ENCODE peak calls at places on chromosomes 4 and X, in nine cellular contexts. E is brain microvascular endothelial cell, O is upper lobe of left lung, G is hepatocyte, Q is fibroblast of lung, Z is astrocyte of the spinal cord, K is left ventricle myocardium inferior, J is Peyer's patch, F is right lobe of liver. T is an unnamed sample.

GRCh38 chr4:180947421-180947820 is 1295.8 kb upstream of the TENM3 start:
- DNase-seq in E (no peak), O (no peak), G (peak; percentile 24), Q (peak; percentile 28), Z (peak; percentile 24), K (no peak), J (no peak), F (no peak), T (no peak)

GRCh38 chr4:48483006-48483776 is at the start of gene SLC10A4:
- DNase-seq in E (no peak), O (peak; percentile 88), G (peak; percentile 39), Q (no peak), Z (no peak), K (no peak), J (no peak), F (no peak), T (no peak)

GRCh38 chrX:66676413-66676812 is 37.5 kb upstream of the EDA2R start:
- DNase-seq in E (peak; percentile 1), O (no peak), G (no peak), Q (peak; percentile 65), Z (peak; percentile 54), K (no peak), J (no peak), F (no peak), T (no peak)

GRCh38 chr4:1171306-1172227 is 816 bp downstream of the SPON2 start:
- DNase-seq in E (no peak), O (peak; percentile 90), G (no peak), Q (no peak), Z (no peak), K (no peak), J (peak; percentile 45), F (peak; percentile 50), T (no peak)

GRCh38 chr4:73899321-73899720 is 30.1 kb downstream of the CXCL1 start:
- DNase-seq in E (no peak), O (no peak), G (no peak), Q (no peak), Z (no peak), K (no peak), J (no peak), F (no peak), T (no peak)

GRCh38 chr4:85696661-85697060 is 221.7 kb downstream of the ARHGAP24 start:
- DNase-seq in E (no peak), O (no peak), G (no peak), Q (no peak), Z (no peak), K (no peak), J (no peak), F (no peak), T (no peak)

GRCh38 chrX:131827935-131828334 is 195.2 kb upstream of the STK26 start:
- DNase-seq in E (peak; percentile 23), O (no peak), G (no peak), Q (no peak), Z (peak; percentile 20), K (no peak), J (no peak), F (no peak), T (no peak)

GRCh38 chr4:184756399-184756798 is 22.5 kb upstream of the CENPU start:
- DNase-seq in E (no peak), O (no peak), G (peak; percentile 49), Q (peak; percentile 51), Z (peak; percentile 22), K (no peak), J (no peak), F (no peak), T (no peak)

GRCh38 chr4:4320951-4321714 is 31.1 kb downstream of the ZBTB49 start:
- DNase-seq in E (no peak), O (peak; percentile 50), G (no peak), Q (no peak), Z (no peak), K (no peak), J (peak; percentile 6), F (no peak), T (no peak)

GRCh38 chr4:108118505-108118904 is 50.2 kb downstream of the LEF1 start:
- DNase-seq in E (peak; percentile 9), O (no peak), G (peak; percentile 28), Q (no peak), Z (peak; percentile 22), K (no peak), J (no peak), F (no peak), T (no peak)

GRCh38 chr4:142463195-142463594 is 382.9 kb downstream of the INPP4B start:
- DNase-seq in E (no peak), O (no peak), G (no peak), Q (peak; percentile 93), Z (peak; percentile 33), K (no peak), J (no peak), F (no peak), T (no peak)

GRCh38 chr4:67877086-67877485 is 6.7 kb downstream of the TMPRSS11D start:
- DNase-seq in E (no peak), O (no peak), G (no peak), Q (no peak), Z (no peak), K (no peak), J (no peak), F (no peak), T (no peak)

GRCh38 chr4:137960371-137961050 is 281.6 kb downstream of the SLC7A11 start:
- DNase-seq in E (peak; percentile 53), O (no peak), G (no peak), Q (peak; percentile 90), Z (peak; percentile 86), K (no peak), J (no peak), F (no peak), T (no peak)

GRCh38 chrX:25721564-25721963 is 416.6 kb upstream of the MAGEB18 start:
- DNase-seq in E (no peak), O (no peak), G (peak; percentile 11), Q (no peak), Z (peak; percentile 26), K (no peak), J (no peak), F (no peak), T (no peak)

GRCh38 chr4:41525129-41525528 is 12.8 kb upstream of the LIMCH1 start:
- DNase-seq in E (peak; percentile 81), O (peak; percentile 6), G (peak; percentile 12), Q (peak; percentile 99), Z (peak; percentile 84), K (no peak), J (no peak), F (no peak), T (peak; percentile 63)

GRCh38 chr4:52718123-52718522 is 33.1 kb downstream of the ERVMER34-1 start:
- DNase-seq in E (no peak), O (no peak), G (no peak), Q (peak; percentile 54), Z (peak; percentile 35), K (no peak), J (no peak), F (no peak), T (no peak)

GRCh38 chr4:184649971-184650855 is 675 bp downstream of the PRIMPOL start:
- DNase-seq in E (no peak), O (no peak), G (peak; percentile 44), Q (peak; percentile 55), Z (peak; percentile 62), K (no peak), J (no peak), F (no peak), T (no peak)

GRCh38 chr4:15002659-15003440 is 569 bp downstream of the CPEB2 start:
- DNase-seq in E (peak; percentile 88), O (peak; percentile 95), G (peak; percentile 83), Q (peak; percentile 90), Z (peak; percentile 96), K (peak; percentile 85), J (peak; percentile 68), F (peak; percentile 90), T (no peak)

GRCh38 chr4:160375746-160376452 is 1273.0 kb downstream of the RAPGEF2 start:
- DNase-seq in E (peak; percentile 52), O (no peak), G (peak; percentile 7), Q (no peak), Z (peak; percentile 28), K (no peak), J (no peak), F (no peak), T (no peak)

GRCh38 chrX:95505721-95506120 is 1178.9 kb upstream of the DIAPH2 start:
- DNase-seq in E (no peak), O (no peak), G (peak; percentile 17), Q (no peak), Z (no peak), K (no peak), J (no peak), F (no peak), T (no peak)
- TF ChIP-seq CTCF in E (no peak), O (no peak), G (peak; percentile 32), Q (no peak), Z (no peak), K (no peak), J (no peak), F (peak; percentile 37), T (no peak)

GRCh38 chr4:16952462-16952871 is 54.0 kb upstream of the LDB2 start:
- DNase-seq in E (no peak), O (no peak), G (no peak), Q (peak; percentile 55), Z (peak; percentile 7), K (no peak), J (no peak), F (no peak), T (no peak)

GRCh38 chr4:16952896-16953605 is 54.6 kb upstream of the LDB2 start:
- DNase-seq in E (no peak), O (no peak), G (no peak), Q (peak; percentile 78), Z (peak; percentile 5), K (no peak), J (no peak), F (no peak), T (no peak)
- H3K4me3 ChIP-seq in E (no peak overlapping the region), O (no peak overlapping the region), G (no peak overlapping the region), Q (no peak overlapping the region), Z (peak overlapping the region; percentile 6), K (peak overlapping the region; percentile 31), J (no peak overlapping the region), F (no peak overlapping the region), T (peak overlapping the region; percentile 0)

GRCh38 chr4:189525304-189525703 is 415.4 kb upstream of the FRG1 start:
- DNase-seq in E (no peak), O (peak; percentile 7), G (no peak), Q (no peak), Z (no peak), K (no peak), J (no peak), F (no peak), T (no peak)
- TF ChIP-seq CTCF in E (no peak), O (no peak), G (no peak), Q (no peak), Z (no peak), K (no peak), J (no peak), F (no peak), T (no peak)

DNA sequence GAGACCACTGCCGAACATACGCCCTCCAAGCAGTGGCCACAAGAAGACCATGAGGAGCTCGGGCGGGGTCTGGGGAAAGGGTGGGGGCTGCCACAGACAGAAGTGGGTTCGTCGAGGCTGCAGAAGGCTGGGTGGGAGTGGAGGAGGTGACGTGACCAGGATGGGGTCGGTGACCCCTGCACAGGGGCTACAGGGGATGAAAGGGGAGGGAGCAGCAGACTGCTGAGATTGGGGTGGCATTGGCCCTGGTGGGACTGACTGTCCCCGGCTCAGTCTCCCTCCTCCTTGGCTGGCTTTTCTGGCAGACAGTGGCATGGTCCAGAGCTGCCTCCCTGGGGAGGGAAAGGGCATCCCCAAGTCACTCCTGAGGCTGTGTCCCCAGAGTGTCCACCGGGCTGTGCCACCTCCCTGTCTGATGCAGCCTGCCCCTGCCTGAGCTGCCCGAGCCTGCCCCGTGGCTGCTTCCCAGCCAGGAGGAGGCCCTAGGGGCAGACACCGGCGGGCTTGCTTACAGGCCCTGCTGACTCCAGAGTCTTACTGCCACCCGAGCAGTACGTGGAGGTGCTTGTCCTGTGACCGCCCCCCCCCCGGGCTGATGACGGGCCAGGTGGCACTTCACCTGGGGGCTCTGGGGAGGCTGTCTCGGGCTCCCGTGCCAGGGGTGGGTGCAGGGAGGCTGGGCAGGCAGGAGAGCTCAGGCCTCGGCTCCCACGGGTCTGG is 7.2 kb downstream of the SH3BP2 start:
- DNase-seq in E (no peak), O (peak; percentile 73), G (no peak), Q (no peak), Z (no peak), K (peak; percentile 50), J (no peak), F (peak; percentile 50), T (no peak)
- H3K4me3 ChIP-seq in E (no peak overlapping the region), O (no peak overlapping the region), G (no peak overlapping the region), Q (no peak overlapping the region), Z (no peak overlapping the region), K (peak overlapping the region; percentile 55), J (peak overlapping the region; percentile 2), F (peak overlapping the region; percentile 24), T (no peak overlapping the region)

T was measured in AG04449.